ENCODE peak calls at places on chromosomes 4 and X, in seven cellular contexts. Q, M, P, H, B, W and G are unnamed samples.

GRCh38 chr4:38268837-38269236 is 308.6 kb downstream of the PTTG2 start:
- DNase-seq in H (no peak), B (no peak), Q (no peak), P (no peak), M (no peak), W (no peak), G (no peak)

GRCh38 chr4:184636144-184636543 is 13.1 kb downstream of the CASP3 start:
- DNase-seq in H (no peak), B (no peak), Q (no peak), W (no peak), P (no peak), M (no peak), G (no peak)

GRCh38 chr4:31651541-31651940 is 931.4 kb downstream of the PCDH7 start:
- DNase-seq in H (no peak), W (no peak), B (no peak), M (no peak), Q (no peak), P (no peak), G (no peak)

GRCh38 chrX:134460005-134460860 is at the start of gene HPRT1:
- DNase-seq in M (peak), W (peak), B (peak), P (peak), H (peak), Q (peak), G (peak)

GRCh38 chrX:40171513-40172168 is 73.9 kb upstream of the BCOR start:
- DNase-seq in P (no peak), H (no peak), W (peak), Q (no peak), B (peak), M (peak), G (no peak)

GRCh38 chr4:73707918-73708577 is 32.3 kb upstream of the CXCL8 start:
- DNase-seq in W (no peak), Q (no peak), B (no peak), H (peak), P (no peak), M (no peak), G (no peak)

GRCh38 chr4:8198906-8199593 is at the start of gene SH3TC1:
- DNase-seq in P (peak), B (peak), H (peak), Q (peak), M (peak), W (peak), G (peak)

GRCh38 chr4:3859571-3859970 is 93.4 kb downstream of the ADRA2C start:
- DNase-seq in M (no peak), Q (no peak), P (no peak), W (no peak), H (no peak), B (no peak), G (peak)

GRCh38 chr4:132016703-132017102 is 1132.4 kb upstream of the PCDH10 start:
- DNase-seq in W (no peak), B (no peak), M (no peak), H (no peak), P (no peak), Q (no peak), G (no peak)

GRCh38 chr4:152928286-152928685 is 7.8 kb upstream of the FHDC1 start:
- DNase-seq in M (no peak), H (no peak), Q (no peak), B (no peak), P (no peak), W (no peak), G (no peak)